ENCODE peak calls at places on chromosomes 5 and 9, in nine cellular contexts. One of them, this sample, is unnamed.

GRCh38 chr5:145947581-145947980 is 11.2 kb downstream of the SH3RF2 start:
- DNase-seq in osteoblast: no peak
- DNase-seq in aorta: no peak
- DNase-seq in dorsolateral prefrontal cortex: no peak
- DNase-seq in astrocyte of the spinal cord: no peak
- DNase-seq in PC-9: no peak
- DNase-seq in transverse colon: no peak
- DNase-seq in fibroblast of mammary gland: no peak
- DNase-seq in cardiac muscle cell: no peak
- DNase-seq in this sample: no peak

GRCh38 chr5:44949687-44950086 is 140.9 kb downstream of the MRPS30 start:
- DNase-seq in transverse colon: no peak
- DNase-seq in fibroblast of mammary gland: no peak
- DNase-seq in dorsolateral prefrontal cortex: no peak
- DNase-seq in astrocyte of the spinal cord: no peak
- DNase-seq in aorta: no peak
- DNase-seq in cardiac muscle cell: no peak
- DNase-seq in PC-9: no peak
- DNase-seq in osteoblast: no peak
- DNase-seq in this sample: no peak

GRCh38 chr9:15711531-15712295 is 158.9 kb downstream of the CCDC171 start:
- DNase-seq in aorta: no peak
- DNase-seq in cardiac muscle cell: no peak
- DNase-seq in PC-9: no peak
- DNase-seq in dorsolateral prefrontal cortex: no peak
- DNase-seq in transverse colon: no peak
- DNase-seq in fibroblast of mammary gland: peak
- DNase-seq in astrocyte of the spinal cord: peak
- DNase-seq in osteoblast: peak
- DNase-seq in this sample: peak

GRCh38 chr9:79976501-79977444 is 405.0 kb downstream of the TLE4 start:
- DNase-seq in astrocyte of the spinal cord: no peak
- DNase-seq in aorta: no peak
- DNase-seq in PC-9: no peak
- DNase-seq in cardiac muscle cell: no peak
- DNase-seq in transverse colon: no peak
- DNase-seq in dorsolateral prefrontal cortex: no peak
- DNase-seq in osteoblast: peak
- DNase-seq in fibroblast of mammary gland: peak
- DNase-seq in this sample: no peak

GRCh38 chr5:32002755-32003154 is 171.4 kb downstream of the GOLPH3 start:
- DNase-seq in cardiac muscle cell: no peak
- DNase-seq in PC-9: no peak
- DNase-seq in aorta: no peak
- DNase-seq in osteoblast: no peak
- DNase-seq in transverse colon: no peak
- DNase-seq in dorsolateral prefrontal cortex: no peak
- DNase-seq in astrocyte of the spinal cord: no peak
- DNase-seq in fibroblast of mammary gland: no peak
- DNase-seq in this sample: no peak

GRCh38 chr5:134449167-134449566 is 37.5 kb upstream of the CDKN2AIPNL start:
- DNase-seq in cardiac muscle cell: no peak
- DNase-seq in osteoblast: no peak
- DNase-seq in aorta: no peak
- DNase-seq in transverse colon: no peak
- DNase-seq in PC-9: no peak
- DNase-seq in fibroblast of mammary gland: no peak
- DNase-seq in dorsolateral prefrontal cortex: no peak
- DNase-seq in astrocyte of the spinal cord: no peak
- DNase-seq in this sample: no peak

GRCh38 chr9:128635266-128636023 is 21.2 kb downstream of the DYNC2I2 start:
- DNase-seq in aorta: peak
- DNase-seq in cardiac muscle cell: peak
- DNase-seq in dorsolateral prefrontal cortex: no peak
- DNase-seq in osteoblast: peak
- DNase-seq in PC-9: peak
- DNase-seq in transverse colon: peak
- DNase-seq in fibroblast of mammary gland: peak
- DNase-seq in astrocyte of the spinal cord: peak
- DNase-seq in this sample: peak

GRCh38 chr5:141564216-141564692 is 54.5 kb downstream of the DIAPH1 start:
- DNase-seq in aorta: peak
- DNase-seq in astrocyte of the spinal cord: peak
- DNase-seq in transverse colon: peak
- DNase-seq in osteoblast: peak
- DNase-seq in dorsolateral prefrontal cortex: peak
- DNase-seq in fibroblast of mammary gland: peak
- DNase-seq in PC-9: peak
- DNase-seq in cardiac muscle cell: peak
- DNase-seq in this sample: peak

GRCh38 chr5:139294372-139295165 is 1.0 kb downstream of the MATR3 start:
- DNase-seq in fibroblast of mammary gland: peak
- DNase-seq in dorsolateral prefrontal cortex: peak
- DNase-seq in PC-9: peak
- DNase-seq in osteoblast: peak
- DNase-seq in astrocyte of the spinal cord: peak
- DNase-seq in cardiac muscle cell: peak
- DNase-seq in aorta: peak
- DNase-seq in transverse colon: peak
- DNase-seq in this sample: peak

GRCh38 chr9:129469188-129469987 is 151.5 kb downstream of the C9orf50 start:
- DNase-seq in dorsolateral prefrontal cortex: no peak
- DNase-seq in PC-9: no peak
- DNase-seq in astrocyte of the spinal cord: no peak
- DNase-seq in fibroblast of mammary gland: no peak
- DNase-seq in osteoblast: peak
- DNase-seq in transverse colon: no peak
- DNase-seq in aorta: no peak
- DNase-seq in cardiac muscle cell: peak
- DNase-seq in this sample: no peak

GRCh38 chr9:68951879-68952659 is 61.8 kb downstream of the PRKACG start:
- DNase-seq in transverse colon: no peak
- DNase-seq in astrocyte of the spinal cord: no peak
- DNase-seq in fibroblast of mammary gland: no peak
- DNase-seq in dorsolateral prefrontal cortex: no peak
- DNase-seq in PC-9: no peak
- DNase-seq in aorta: no peak
- DNase-seq in osteoblast: no peak
- DNase-seq in cardiac muscle cell: no peak
- DNase-seq in this sample: no peak

GRCh38 chr5:44506561-44506960 is 117.3 kb upstream of the FGF10 start:
- DNase-seq in transverse colon: no peak
- DNase-seq in fibroblast of mammary gland: no peak
- DNase-seq in dorsolateral prefrontal cortex: no peak
- DNase-seq in cardiac muscle cell: peak
- DNase-seq in osteoblast: no peak
- DNase-seq in aorta: no peak
- DNase-seq in PC-9: no peak
- DNase-seq in astrocyte of the spinal cord: no peak
- DNase-seq in this sample: no peak

GRCh38 chr9:81637276-81637675 is 52.1 kb downstream of the TLE1 start:
- DNase-seq in transverse colon: no peak
- DNase-seq in astrocyte of the spinal cord: no peak
- DNase-seq in fibroblast of mammary gland: no peak
- DNase-seq in PC-9: no peak
- DNase-seq in dorsolateral prefrontal cortex: no peak
- DNase-seq in aorta: no peak
- DNase-seq in cardiac muscle cell: no peak
- DNase-seq in osteoblast: no peak
- DNase-seq in this sample: no peak

GRCh38 chr5:43627028-43627427 is 24.0 kb downstream of the NNT start:
- DNase-seq in PC-9: peak
- DNase-seq in astrocyte of the spinal cord: peak
- DNase-seq in aorta: no peak
- DNase-seq in osteoblast: peak
- DNase-seq in cardiac muscle cell: peak
- DNase-seq in transverse colon: peak
- DNase-seq in fibroblast of mammary gland: peak
- DNase-seq in dorsolateral prefrontal cortex: no peak
- DNase-seq in this sample: peak

GRCh38 chr9:35728041-35728971 is 3.7 kb downstream of the TLN1 start:
- DNase-seq in fibroblast of mammary gland: peak
- DNase-seq in cardiac muscle cell: peak
- DNase-seq in transverse colon: peak
- DNase-seq in osteoblast: peak
- DNase-seq in dorsolateral prefrontal cortex: no peak
- DNase-seq in astrocyte of the spinal cord: peak
- DNase-seq in PC-9: peak
- DNase-seq in aorta: peak
- DNase-seq in this sample: peak

GRCh38 chr5:150141544-150142188 is 14.0 kb downstream of the PDGFRB start:
- DNase-seq in aorta: no peak
- DNase-seq in fibroblast of mammary gland: peak
- DNase-seq in astrocyte of the spinal cord: peak
- DNase-seq in transverse colon: no peak
- DNase-seq in dorsolateral prefrontal cortex: no peak
- DNase-seq in osteoblast: no peak
- DNase-seq in cardiac muscle cell: no peak
- DNase-seq in PC-9: peak
- DNase-seq in this sample: peak

GRCh38 chr5:150138551-150139265 is 16.9 kb downstream of the PDGFRB start:
- DNase-seq in osteoblast: peak
- DNase-seq in fibroblast of mammary gland: peak
- DNase-seq in transverse colon: no peak
- DNase-seq in cardiac muscle cell: peak
- DNase-seq in aorta: peak
- DNase-seq in PC-9: peak
- DNase-seq in astrocyte of the spinal cord: peak
- DNase-seq in dorsolateral prefrontal cortex: no peak
- DNase-seq in this sample: peak

GRCh38 chr5:150142189-150142788 is 13.4 kb downstream of the PDGFRB start:
- DNase-seq in osteoblast: no peak
- DNase-seq in fibroblast of mammary gland: no peak
- DNase-seq in aorta: no peak
- DNase-seq in dorsolateral prefrontal cortex: no peak
- DNase-seq in transverse colon: no peak
- DNase-seq in cardiac muscle cell: no peak
- DNase-seq in PC-9: no peak
- DNase-seq in astrocyte of the spinal cord: no peak
- DNase-seq in this sample: no peak

GRCh38 chr5:150139334-150139733 is 16.3 kb downstream of the PDGFRB start:
- DNase-seq in dorsolateral prefrontal cortex: no peak
- DNase-seq in transverse colon: no peak
- DNase-seq in PC-9: no peak
- DNase-seq in astrocyte of the spinal cord: peak
- DNase-seq in fibroblast of mammary gland: peak
- DNase-seq in aorta: no peak
- DNase-seq in cardiac muscle cell: no peak
- DNase-seq in osteoblast: no peak
- DNase-seq in this sample: peak

GRCh38 chr5:150140830-150141229 is 14.8 kb downstream of the PDGFRB start:
- DNase-seq in PC-9: no peak
- DNase-seq in cardiac muscle cell: no peak
- DNase-seq in dorsolateral prefrontal cortex: no peak
- DNase-seq in transverse colon: no peak
- DNase-seq in osteoblast: no peak
- DNase-seq in aorta: no peak
- DNase-seq in fibroblast of mammary gland: peak
- DNase-seq in astrocyte of the spinal cord: peak
- DNase-seq in this sample: no peak
- H3K4me3 ChIP-seq in PC-9: no peak
- H3K4me3 ChIP-seq in cardiac muscle cell: no peak
- H3K4me3 ChIP-seq in dorsolateral prefrontal cortex: no peak
- H3K4me3 ChIP-seq in transverse colon: no peak
- H3K4me3 ChIP-seq in osteoblast: no peak
- H3K4me3 ChIP-seq in aorta: no peak
- H3K4me3 ChIP-seq in fibroblast of mammary gland: no peak
- H3K4me3 ChIP-seq in astrocyte of the spinal cord: no peak
- H3K4me3 ChIP-seq in this sample: no peak

GRCh38 chr9:37941253-37941652 is 37.3 kb upstream of the SLC25A51 start:
- DNase-seq in fibroblast of mammary gland: no peak
- DNase-seq in transverse colon: no peak
- DNase-seq in osteoblast: no peak
- DNase-seq in astrocyte of the spinal cord: no peak
- DNase-seq in dorsolateral prefrontal cortex: no peak
- DNase-seq in cardiac muscle cell: no peak
- DNase-seq in aorta: no peak
- DNase-seq in PC-9: no peak
- DNase-seq in this sample: no peak

GRCh38 chr9:37944671-37945481 is 40.9 kb upstream of the SLC25A51 start:
- DNase-seq in cardiac muscle cell: peak
- DNase-seq in dorsolateral prefrontal cortex: no peak
- DNase-seq in astrocyte of the spinal cord: peak
- DNase-seq in osteoblast: peak
- DNase-seq in aorta: no peak
- DNase-seq in PC-9: peak
- DNase-seq in fibroblast of mammary gland: peak
- DNase-seq in transverse colon: no peak
- DNase-seq in this sample: no peak

GRCh38 chr9:37942616-37943328 is 38.8 kb upstream of the SLC25A51 start:
- DNase-seq in aorta: no peak
- DNase-seq in fibroblast of mammary gland: no peak
- DNase-seq in transverse colon: no peak
- DNase-seq in astrocyte of the spinal cord: no peak
- DNase-seq in osteoblast: peak
- DNase-seq in dorsolateral prefrontal cortex: no peak
- DNase-seq in PC-9: peak
- DNase-seq in cardiac muscle cell: no peak
- DNase-seq in this sample: no peak

GRCh38 chr9:37944266-37944650 is 40.3 kb upstream of the SLC25A51 start:
- DNase-seq in transverse colon: no peak
- DNase-seq in fibroblast of mammary gland: peak
- DNase-seq in astrocyte of the spinal cord: no peak
- DNase-seq in osteoblast: peak
- DNase-seq in aorta: no peak
- DNase-seq in PC-9: no peak
- DNase-seq in cardiac muscle cell: no peak
- DNase-seq in dorsolateral prefrontal cortex: no peak
- DNase-seq in this sample: peak

GRCh38 chr9:37943329-37944265 is 39.7 kb upstream of the SLC25A51 start:
- DNase-seq in astrocyte of the spinal cord: peak
- DNase-seq in osteoblast: peak
- DNase-seq in aorta: peak
- DNase-seq in cardiac muscle cell: peak
- DNase-seq in dorsolateral prefrontal cortex: peak
- DNase-seq in PC-9: peak
- DNase-seq in transverse colon: no peak
- DNase-seq in fibroblast of mammary gland: peak
- DNase-seq in this sample: peak
- H3K4me3 ChIP-seq in astrocyte of the spinal cord: no peak
- H3K4me3 ChIP-seq in osteoblast: no peak
- H3K4me3 ChIP-seq in aorta: no peak
- H3K4me3 ChIP-seq in cardiac muscle cell: no peak
- H3K4me3 ChIP-seq in dorsolateral prefrontal cortex: no peak
- H3K4me3 ChIP-seq in PC-9: no peak
- H3K4me3 ChIP-seq in transverse colon: no peak
- H3K4me3 ChIP-seq in fibroblast of mammary gland: no peak
- H3K4me3 ChIP-seq in this sample: no peak

GRCh38 chr5:96439477-96440184 is 6.6 kb upstream of the PCSK1 start:
- DNase-seq in astrocyte of the spinal cord: no peak
- DNase-seq in osteoblast: no peak
- DNase-seq in transverse colon: no peak
- DNase-seq in dorsolateral prefrontal cortex: no peak
- DNase-seq in cardiac muscle cell: no peak
- DNase-seq in fibroblast of mammary gland: peak
- DNase-seq in aorta: no peak
- DNase-seq in PC-9: no peak
- DNase-seq in this sample: peak
- H3K4me3 ChIP-seq in astrocyte of the spinal cord: no peak
- H3K4me3 ChIP-seq in osteoblast: no peak
- H3K4me3 ChIP-seq in transverse colon: no peak
- H3K4me3 ChIP-seq in dorsolateral prefrontal cortex: no peak
- H3K4me3 ChIP-seq in cardiac muscle cell: no peak
- H3K4me3 ChIP-seq in fibroblast of mammary gland: no peak
- H3K4me3 ChIP-seq in aorta: no peak
- H3K4me3 ChIP-seq in PC-9: no peak
- H3K4me3 ChIP-seq in this sample: no peak

GRCh38 chr9:16721972-16722371 is 148.5 kb downstream of the BNC2 start:
- DNase-seq in dorsolateral prefrontal cortex: no peak
- DNase-seq in astrocyte of the spinal cord: no peak
- DNase-seq in aorta: peak
- DNase-seq in cardiac muscle cell: no peak
- DNase-seq in osteoblast: peak
- DNase-seq in transverse colon: peak
- DNase-seq in fibroblast of mammary gland: peak
- DNase-seq in PC-9: no peak
- DNase-seq in this sample: peak
- H3K4me3 ChIP-seq in dorsolateral prefrontal cortex: no peak
- H3K4me3 ChIP-seq in astrocyte of the spinal cord: no peak
- H3K4me3 ChIP-seq in aorta: peak
- H3K4me3 ChIP-seq in cardiac muscle cell: no peak
- H3K4me3 ChIP-seq in osteoblast: peak
- H3K4me3 ChIP-seq in transverse colon: no peak
- H3K4me3 ChIP-seq in fibroblast of mammary gland: no peak
- H3K4me3 ChIP-seq in PC-9: no peak
- H3K4me3 ChIP-seq in this sample: peak